ENCODE peak calls at places on chromosomes 5 and 9, in seven cellular contexts. Y is stimulated activated CD4-positive, alpha-beta T cell treated with anti-CD3 and anti-CD28 coated beads, Interleukin-4, amount 100 ng/mL, for 24 hours; N is effector memory CD4-positive, alpha-beta T cell; O is COR-L47; J is IMR-90; T is T-cell; S is ovary. M is an unnamed sample.

GRCh38 chr5:61619289-61619688 is 287.2 kb downstream of the ZSWIM6 start:
- DNase-seq in Y (no peak), N (no peak), O (no peak), J (no peak), T (no peak), S (no peak), M (no peak)

GRCh38 chr5:138985256-138985655 is 110.1 kb upstream of the LRRTM2 start:
- DNase-seq in Y (no peak), N (no peak), O (no peak), J (peak; percentile 44), T (no peak), S (no peak), M (no peak)

GRCh38 chr5:95446009-95446408 is 54.8 kb downstream of the FAM81B start:
- DNase-seq in Y (no peak), N (no peak), O (no peak), J (peak; percentile 40), T (no peak), S (no peak), M (no peak)

GRCh38 chr5:169923988-169924387 is 56.3 kb downstream of the INSYN2B start:
- DNase-seq in Y (no peak), N (no peak), O (no peak), J (no peak), T (no peak), S (no peak), M (no peak)

GRCh38 chr5:14171621-14172020 is 28.5 kb downstream of the TRIO start:
- DNase-seq in Y (no peak), N (no peak), O (no peak), J (peak; percentile 85), T (no peak), S (no peak), M (no peak)

GRCh38 chr9:78622131-78622530 is 325.2 kb downstream of the PSAT1 start:
- DNase-seq in Y (no peak), N (no peak), O (no peak), J (peak; percentile 16), T (no peak), S (no peak), M (no peak)

GRCh38 chr9:111131219-111131618 is 92.9 kb upstream of the LPAR1 start:
- DNase-seq in Y (no peak), N (no peak), O (no peak), J (no peak), T (no peak), S (no peak), M (no peak)

GRCh38 chr9:89204811-89205210 is 26.2 kb upstream of the SHC3 start:
- DNase-seq in Y (no peak), N (no peak), O (no peak), J (no peak), T (no peak), S (no peak), M (no peak)

GRCh38 chr9:99249619-99250018 is 27.5 kb downstream of the SEC61B start:
- DNase-seq in Y (peak; percentile 15), N (no peak), O (no peak), J (no peak), T (no peak), S (no peak), M (peak; percentile 68)

GRCh38 chr9:126606483-126606870 is 7.3 kb upstream of the LMX1B start:
- DNase-seq in Y (no peak), N (no peak), O (no peak), J (no peak), T (no peak), S (no peak), M (no peak)

GRCh38 chr5:178240772-178241171 is 8.2 kb upstream of the PHYKPL start:
- DNase-seq in Y (no peak), N (no peak), O (no peak), J (no peak), T (no peak), S (no peak), M (peak; percentile 48)

GRCh38 chr5:160555836-160556660 is 134.4 kb downstream of the PTTG1 start:
- DNase-seq in Y (no peak), N (no peak), O (peak; percentile 80), J (no peak), T (no peak), S (no peak), M (no peak)

GRCh38 chr5:152187668-152188067 is 217.4 kb downstream of the NMUR2 start:
- DNase-seq in Y (no peak), N (no peak), O (no peak), J (no peak), T (no peak), S (no peak), M (no peak)

GRCh38 chr5:18972244-18972643 is 1015.8 kb downstream of the CDH18 start:
- DNase-seq in Y (no peak), N (no peak), O (no peak), J (no peak), T (no peak), S (no peak), M (no peak)

GRCh38 chr9:28648723-28649122 is 1075.4 kb upstream of the C9orf72 start:
- DNase-seq in Y (no peak), N (no peak), O (no peak), J (no peak), T (no peak), S (no peak), M (no peak)

GRCh38 chr9:89433826-89434225 is 64.1 kb downstream of the SEMA4D start:
- DNase-seq in Y (no peak), N (no peak), O (no peak), J (peak; percentile 76), T (no peak), S (no peak), M (no peak)

GRCh38 chr5:116473706-116474105 is 100.9 kb downstream of the SEMA6A start:
- DNase-seq in Y (no peak), N (no peak), O (no peak), J (no peak), T (no peak), S (no peak), M (no peak)

GRCh38 chr9:137136261-137136925 is 2.6 kb upstream of the GRIN1 start:
- DNase-seq in Y (no peak), N (no peak), O (no peak), J (no peak), T (no peak), S (no peak), M (no peak)

GRCh38 chr9:116096853-116097252 is 56.7 kb upstream of the PAPPA start:
- DNase-seq in Y (no peak), N (no peak), O (no peak), J (no peak), T (no peak), S (no peak), M (no peak)

GRCh38 chr5:79191457-79191856 is 44.5 kb upstream of the JMY start:
- DNase-seq in Y (no peak), N (no peak), O (no peak), J (no peak), T (no peak), S (no peak), M (no peak)

GRCh38 chr9:134778156-134778555 is 102.5 kb upstream of the FCN2 start:
- DNase-seq in Y (no peak), N (no peak), O (no peak), J (peak; percentile 31), T (no peak), S (no peak), M (no peak)

M was measured in activated CD8-positive, alpha-beta T cell treated with anti-CD3 and anti-CD28 coated beads, Interleukin-2, amount 10 ng/mL, durations not matched to agents 7 days and 5 days.